ENCODE peak calls at places on chromosomes 11 and 22, in four cellular contexts. E, K, U and Y are unnamed samples.

GRCh38 chr22:41001722-41002122 is 50.5 kb downstream of the RBX1 start:
- DNase-seq in E (no peak), U (no peak), K (peak), Y (peak)

GRCh38 chr11:3215346-3216026 is 3.1 kb downstream of the MRGPRG start:
- DNase-seq in U (no peak), E (no peak), K (no peak), Y (peak)

GRCh38 chr11:72807789-72808188 is 6.4 kb upstream of the ATG16L2 start:
- DNase-seq in U (no peak), E (no peak), K (no peak), Y (no peak)

GRCh38 chr22:24068377-24068680 is 57.2 kb downstream of the CABIN1 start:
- DNase-seq in U (no peak), K (no peak), E (no peak), Y (peak)

GRCh38 chr22:48605856-48606255 is 1221.8 kb downstream of the BRD1 start:
- DNase-seq in K (no peak), U (no peak), E (no peak), Y (peak)

GRCh38 chr22:50303848-50304527 is 3.5 kb downstream of the PLXNB2 start:
- DNase-seq in E (no peak), K (no peak), U (peak), Y (peak)

GRCh38 chr11:88098289-88098688 is 77.0 kb downstream of the RAB38 start:
- DNase-seq in K (no peak), E (no peak), U (no peak), Y (no peak)

GRCh38 chr11:8342821-8343681 is 79.4 kb upstream of the LMO1 start:
- DNase-seq in K (no peak), E (no peak), U (no peak), Y (no peak)

GRCh38 chr11:92482502-92482901 is 257.9 kb downstream of the FAT3 start:
- DNase-seq in K (no peak), E (no peak), U (no peak), Y (peak)

GRCh38 chr22:43993072-43993760 is 30.9 kb upstream of the PARVB start:
- DNase-seq in U (peak), K (peak), E (peak), Y (peak)

GRCh38 chr11:20621679-20622078 is 22.3 kb downstream of the SLC6A5 start:
- DNase-seq in K (no peak), E (no peak), U (peak), Y (no peak)

GRCh38 chr22:30949934-30950660 is 18.5 kb downstream of the MORC2 start:
- DNase-seq in U (no peak), K (no peak), E (no peak), Y (no peak)

GRCh38 chr11:12235945-12236743 is 125.8 kb downstream of the MICAL2 start:
- DNase-seq in U (no peak), K (peak), E (no peak), Y (peak)

GRCh38 chr11:113314389-113315301 is at the start of gene TTC12:
- DNase-seq in U (peak), K (peak), E (peak), Y (peak)

GRCh38 chr11:72924568-72925190 is 110.5 kb downstream of the ATG16L2 start:
- DNase-seq in U (no peak), E (no peak), K (peak), Y (peak)

GRCh38 chr22:22380098-22381030 is 128.2 kb downstream of the ZNF280B start:
- DNase-seq in U (peak), E (no peak), K (no peak), Y (peak)

GRCh38 chr11:77198440-77198849 is 70.4 kb downstream of the MYO7A start:
- DNase-seq in U (peak), E (peak), K (peak), Y (peak)

GRCh38 chr11:48091426-48092102 is 111.2 kb downstream of the PTPRJ start:
- DNase-seq in K (no peak), E (no peak), U (no peak), Y (no peak)

GRCh38 chr11:2762451-2762850 is 62.7 kb upstream of the KCNQ1OT1 start:
- DNase-seq in U (no peak), K (no peak), E (no peak), Y (no peak)

GRCh38 chr22:20111045-20111688 is 4.7 kb upstream of the RANBP1 start:
- DNase-seq in K (peak), U (no peak), E (no peak), Y (peak)

GRCh38 chr11:86116386-86116726 is 47.5 kb upstream of the PICALM start:
- DNase-seq in K (peak), U (no peak), E (no peak), Y (no peak)

GRCh38 chr11:117479372-117479771 is 151.7 kb downstream of the CEP164 start:
- DNase-seq in U (peak), K (no peak), E (no peak), Y (no peak)

GRCh38 chr22:50305658-50306566 is 1.5 kb downstream of the PLXNB2 start:
- DNase-seq in E (no peak), K (peak), U (no peak), Y (peak)

GRCh38 chr11:6737872-6738466 is 33.8 kb downstream of the OR2AG2 start:
- DNase-seq in U (peak), K (peak), E (no peak), Y (peak)

GRCh38 chr11:86587559-86588193 is 84.7 kb downstream of the ME3 start:
- DNase-seq in U (no peak), E (no peak), K (no peak), Y (no peak)

GRCh38 chr11:14969922-14970323 is 2.2 kb downstream of the CALCA start:
- DNase-seq in U (peak), E (peak), K (peak), Y (peak)

GRCh38 chr11:131408011-131408640 is 37.7 kb downstream of the NTM start:
- DNase-seq in U (peak), E (peak), K (peak), Y (peak)

GRCh38 chr11:130999992-131000770 is 83.9 kb upstream of the SNX19 start:
- DNase-seq in K (peak), U (no peak), E (no peak), Y (peak)

GRCh38 chr22:24420072-24420976 is 7.1 kb upstream of the ADORA2A start:
- DNase-seq in K (no peak), E (no peak), U (no peak), Y (no peak)

GRCh38 chr11:13143486-13144297 is 133.9 kb upstream of the BMAL1 start:
- DNase-seq in E (no peak), K (no peak), U (no peak), Y (no peak)

GRCh38 chr11:3840870-3841425 is at the start of gene RHOG:
- DNase-seq in E (no peak), K (peak), U (peak), Y (peak)

GRCh38 chr11:118581057-118581456 is 8.8 kb downstream of the ARCN1 start:
- DNase-seq in K (no peak), E (no peak), U (no peak), Y (no peak)

GRCh38 chr11:79404325-79404724 is 36.5 kb downstream of the TENM4 start:
- DNase-seq in U (no peak), K (peak), E (no peak), Y (no peak)

DNA sequence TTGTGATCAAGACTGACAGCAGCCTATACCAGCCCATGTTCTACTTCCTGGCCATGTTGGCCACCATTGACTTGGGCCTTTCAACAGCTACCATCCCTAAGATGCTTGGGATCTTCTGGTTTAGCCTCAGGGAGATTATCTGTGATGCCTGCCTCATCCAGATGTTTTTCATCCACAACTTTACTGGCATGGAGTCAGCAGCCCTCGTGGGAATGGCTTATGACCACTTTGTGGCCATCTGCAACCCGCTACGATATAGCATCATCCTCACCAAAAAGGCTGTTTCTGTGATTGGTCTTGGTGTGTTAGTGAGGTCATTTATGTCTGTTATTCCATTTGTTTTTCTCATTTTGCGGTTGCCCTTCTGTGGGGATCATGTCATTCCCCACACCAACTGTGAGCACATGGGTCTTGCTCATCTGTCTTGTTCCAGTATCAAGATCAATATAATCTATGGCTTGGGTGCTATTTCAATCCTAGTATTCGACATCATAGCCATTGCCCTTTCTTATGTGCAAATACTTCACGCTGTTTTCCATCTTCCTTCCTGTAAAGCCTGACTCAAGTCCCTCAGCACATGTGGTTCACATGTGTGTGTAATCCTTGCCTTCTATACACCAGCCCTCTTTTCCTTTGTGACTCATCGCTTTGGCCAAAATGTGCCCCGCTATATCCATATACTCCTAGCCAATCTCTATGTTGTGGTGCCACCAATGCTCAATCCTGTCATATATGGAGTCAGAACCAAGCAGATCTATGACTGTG is 23.6 kb downstream of the OR52E1 start:
- DNase-seq in E (no peak), K (no peak), U (no peak), Y (no peak)
- H4K5ac ChIP-seq in E (no peak), K (no peak), U (no peak), Y (no peak)

DNA sequence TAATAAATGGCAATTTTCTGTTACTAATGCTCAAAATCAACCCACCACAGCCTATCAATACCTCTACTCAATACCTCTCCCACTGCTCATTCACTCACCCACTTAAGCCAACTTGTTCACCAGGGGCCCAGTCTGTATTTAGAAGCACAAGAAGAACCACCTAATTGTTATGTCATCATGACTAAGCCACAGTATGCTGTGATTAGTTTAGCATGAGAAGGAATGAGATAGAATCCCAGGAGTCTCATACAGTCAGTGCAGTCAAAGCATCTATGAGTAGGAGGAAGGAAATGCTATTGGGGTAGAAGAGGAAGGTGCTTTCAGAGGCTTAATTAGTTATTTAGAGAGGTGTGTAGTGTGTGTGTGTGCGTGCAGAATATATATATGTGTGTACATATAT is 27.6 kb downstream of the KCNA4 start:
- DNase-seq in E (no peak), U (no peak), K (no peak), Y (no peak)
- H3K23ac ChIP-seq in E (no peak), U (no peak), K (no peak), Y (no peak)

DNA sequence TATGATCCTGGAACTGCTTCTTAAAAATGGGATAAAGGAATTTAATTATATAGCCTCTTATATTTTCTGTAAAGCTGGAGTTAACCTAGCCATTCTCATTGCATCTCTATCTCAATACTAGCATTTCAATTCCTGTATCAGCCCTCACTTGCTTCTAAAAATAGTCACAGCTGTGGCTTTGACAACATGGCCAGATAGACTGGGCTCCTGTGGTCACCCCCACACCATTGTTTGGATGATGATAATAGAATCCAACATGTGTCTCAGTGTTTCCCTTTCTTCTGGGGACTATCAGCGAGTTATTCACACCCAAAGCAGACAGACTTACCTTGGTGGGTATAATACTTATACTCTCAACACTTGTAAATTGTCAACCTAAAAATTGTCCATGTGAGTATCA is 6.9 kb downstream of the VWA5A start:
- DNase-seq in E (no peak), U (no peak), K (no peak), Y (peak)
- H4K5ac ChIP-seq in E (no peak), U (no peak), K (no peak), Y (no peak)

GRCh38 chr11:1260620-1261019 is 37.8 kb downstream of the MUC5B start:
- DNase-seq in U (no peak), E (no peak), K (no peak), Y (no peak)

GRCh38 chr11:1263036-1263435 is 40.2 kb downstream of the MUC5B start:
- DNase-seq in E (no peak), U (no peak), K (no peak), Y (no peak)

GRCh38 chr11:1260023-1260501 is 37.2 kb downstream of the MUC5B start:
- DNase-seq in K (no peak), E (no peak), U (peak), Y (peak)

GRCh38 chr11:1261241-1262071 is 38.6 kb downstream of the MUC5B start:
- DNase-seq in U (no peak), E (no peak), K (no peak), Y (no peak)

DNA sequence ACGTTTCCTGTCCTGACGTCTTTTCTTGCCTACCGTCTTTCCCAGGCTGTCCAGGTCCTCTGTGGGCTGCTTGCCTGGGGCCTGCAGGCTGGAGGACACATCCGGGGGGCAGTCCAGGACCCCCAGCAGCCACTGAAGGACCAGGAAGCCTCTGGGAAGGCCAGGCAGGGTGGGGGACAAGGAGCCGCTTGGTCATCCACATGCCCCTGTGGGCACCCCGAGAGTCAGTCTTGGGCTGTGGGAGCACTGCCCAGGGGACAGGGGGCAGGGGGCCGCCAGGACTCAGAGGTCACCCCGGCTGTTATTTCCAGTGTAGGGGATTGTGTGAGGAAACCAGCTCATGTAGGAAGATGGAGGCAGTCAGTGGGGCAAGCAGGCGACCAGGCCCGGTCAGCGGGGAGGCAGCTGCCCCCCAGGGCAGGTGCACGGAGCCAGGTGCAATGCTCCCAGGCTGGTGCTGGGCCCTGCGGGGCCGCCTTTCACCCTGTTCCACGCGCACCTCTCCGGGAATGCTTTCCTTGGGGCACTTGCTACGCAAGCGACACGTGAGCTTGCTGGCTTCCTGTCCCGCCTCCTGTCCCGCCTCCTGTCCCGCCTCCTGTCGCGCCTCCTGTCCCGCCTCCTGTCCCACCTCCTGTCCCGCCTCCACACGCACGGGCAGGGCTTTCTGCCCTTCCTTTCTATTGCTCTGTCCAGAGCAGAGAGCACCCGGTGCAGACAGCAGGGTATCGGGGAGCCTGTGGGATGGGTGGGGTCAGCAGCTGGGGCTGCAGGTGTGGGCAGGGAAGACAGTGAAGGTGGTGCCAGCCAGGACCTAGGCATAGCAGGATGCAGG is 39.5 kb downstream of the MUC5B start:
- DNase-seq in E (peak), K (peak), U (peak), Y (peak)
- H3K23ac ChIP-seq in E (no peak), K (no peak), U (no peak), Y (no peak)